ENCODE peak calls at places on chromosomes 13 and 19, in four cellular contexts. One of them, this sample, is unnamed.

GRCh38 chr13:33284916-33285315 is 639 bp downstream of the STARD13 start:
- DNase-seq in GM12878: no peak
- DNase-seq in K562: no peak
- DNase-seq in H1: no peak
- DNase-seq in this sample: no peak

GRCh38 chr13:75715598-75716523 is 79.7 kb downstream of the LMO7 start:
- DNase-seq in GM12878: peak
- DNase-seq in K562: no peak
- DNase-seq in H1: no peak
- DNase-seq in this sample: no peak

GRCh38 chr13:112859817-112860190 is 109.2 kb upstream of the MCF2L start:
- DNase-seq in GM12878: no peak
- DNase-seq in K562: no peak
- DNase-seq in H1: no peak
- DNase-seq in this sample: peak

GRCh38 chr19:15429825-15430467 is 11.2 kb upstream of the AKAP8L start:
- DNase-seq in GM12878: no peak
- DNase-seq in K562: no peak
- DNase-seq in H1: no peak
- DNase-seq in this sample: no peak

GRCh38 chr19:12574036-12574435 is 22.8 kb upstream of the ZNF564 start:
- DNase-seq in GM12878: peak
- DNase-seq in K562: no peak
- DNase-seq in H1: no peak
- DNase-seq in this sample: no peak

GRCh38 chr19:6229951-6230712 is 49.6 kb downstream of the MLLT1 start:
- DNase-seq in GM12878: no peak
- DNase-seq in K562: no peak
- DNase-seq in H1: no peak
- DNase-seq in this sample: no peak

GRCh38 chr19:39093761-39094160 is 9.6 kb downstream of the ACP7 start:
- DNase-seq in GM12878: no peak
- DNase-seq in K562: no peak
- DNase-seq in H1: no peak
- DNase-seq in this sample: no peak

GRCh38 chr19:8592231-8593009 is 15.2 kb upstream of the MYO1F start:
- DNase-seq in GM12878: no peak
- DNase-seq in K562: peak
- DNase-seq in H1: peak
- DNase-seq in this sample: peak

GRCh38 chr13:110319774-110320509 is 12.9 kb downstream of the COL4A2 start:
- DNase-seq in GM12878: no peak
- DNase-seq in K562: no peak
- DNase-seq in H1: no peak
- DNase-seq in this sample: no peak

GRCh38 chr19:47390533-47391488 is 28.5 kb downstream of the MEIS3 start:
- DNase-seq in GM12878: no peak
- DNase-seq in K562: no peak
- DNase-seq in H1: no peak
- DNase-seq in this sample: no peak
- H3K27ac ChIP-seq in GM12878: no peak
- H3K27ac ChIP-seq in K562: no peak
- H3K27ac ChIP-seq in H1: no peak
- H3K27ac ChIP-seq in this sample: no peak

DNA sequence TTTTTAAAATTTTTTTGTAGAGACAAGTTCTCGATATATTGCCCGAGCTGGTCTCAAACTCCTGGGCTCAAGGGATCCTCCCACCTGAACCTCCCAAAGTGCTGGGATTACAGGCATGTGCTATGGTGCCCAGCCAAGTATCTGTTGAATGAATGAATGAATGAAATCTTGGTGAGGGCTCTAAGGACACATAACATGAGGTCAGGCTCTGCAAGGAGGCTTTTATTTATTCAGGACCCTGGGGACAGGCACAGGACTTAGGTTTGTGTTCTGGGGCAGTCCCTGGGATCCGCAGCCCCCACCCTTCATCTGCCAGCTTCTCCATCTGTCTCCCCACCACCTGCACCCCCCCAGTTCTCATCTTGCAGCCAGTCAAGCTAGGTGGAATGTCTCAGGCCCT is 4.6 kb downstream of the PTGIR start:
- DNase-seq in GM12878: no peak
- DNase-seq in K562: no peak
- DNase-seq in H1: no peak
- DNase-seq in this sample: no peak
- H3K9ac ChIP-seq in GM12878: peak
- H3K9ac ChIP-seq in K562: no peak
- H3K9ac ChIP-seq in H1: no peak
- H3K9ac ChIP-seq in this sample: no peak

GRCh38 chr13:97241761-97242160 is 19.6 kb downstream of the MBNL2 start:
- DNase-seq in GM12878: no peak
- DNase-seq in K562: no peak
- DNase-seq in H1: no peak
- DNase-seq in this sample: no peak

GRCh38 chr13:97239943-97240788 is 18.0 kb downstream of the MBNL2 start:
- DNase-seq in GM12878: no peak
- DNase-seq in K562: no peak
- DNase-seq in H1: no peak
- DNase-seq in this sample: no peak

GRCh38 chr13:97239306-97239705 is 17.2 kb downstream of the MBNL2 start:
- DNase-seq in GM12878: no peak
- DNase-seq in K562: no peak
- DNase-seq in H1: no peak
- DNase-seq in this sample: no peak

GRCh38 chr13:97242755-97243497 is 20.8 kb downstream of the MBNL2 start:
- DNase-seq in GM12878: no peak
- DNase-seq in K562: no peak
- DNase-seq in H1: no peak
- DNase-seq in this sample: no peak

DNA sequence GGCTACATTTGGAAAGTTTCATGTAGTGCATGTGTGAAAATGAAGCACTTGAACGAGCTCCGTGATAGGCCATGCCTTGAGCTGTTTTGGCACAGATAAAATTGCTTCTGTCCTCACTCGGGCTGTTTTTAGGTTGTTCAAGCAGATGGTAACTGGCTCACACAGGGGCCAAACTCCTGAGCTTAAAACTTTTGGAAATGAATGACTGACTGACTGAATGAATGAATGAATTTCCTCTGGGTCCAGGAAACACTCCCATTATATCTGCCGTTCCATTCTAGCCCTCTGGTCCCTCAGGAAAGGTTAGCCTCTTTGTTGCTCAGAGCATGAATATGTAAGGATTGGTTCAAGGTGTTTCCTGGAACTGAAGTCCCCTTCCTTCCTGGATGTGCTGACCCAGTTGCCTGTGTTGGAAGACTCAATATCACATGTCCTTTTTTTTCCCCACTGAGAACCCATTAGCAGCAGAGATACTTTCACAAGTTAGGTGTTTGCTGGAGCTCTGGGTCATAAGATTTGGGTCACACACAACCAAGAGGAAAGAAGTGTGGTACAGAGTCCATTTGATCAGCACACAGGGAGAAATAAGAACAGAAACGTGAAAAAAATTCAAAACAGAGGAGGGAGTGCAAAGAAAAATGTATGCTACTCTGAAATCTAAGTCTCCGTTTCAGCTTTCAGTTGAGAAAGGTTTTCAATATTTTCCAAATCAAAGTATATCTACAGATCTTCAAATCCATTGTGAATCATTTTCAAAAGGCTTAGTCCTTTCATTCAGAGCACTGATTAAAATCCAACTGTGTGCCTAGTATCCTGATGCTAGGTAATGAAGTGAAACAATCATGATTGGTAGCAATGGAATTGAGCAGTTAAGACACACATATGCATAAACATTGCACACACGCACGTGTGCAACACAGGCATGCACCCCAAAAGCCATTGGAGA is 18.9 kb downstream of the MBNL2 start:
- DNase-seq in GM12878: no peak
- DNase-seq in K562: no peak
- DNase-seq in H1: no peak
- DNase-seq in this sample: no peak
- TF ChIP-seq NRF1 in GM12878: no peak
- TF ChIP-seq NRF1 in K562: no peak
- TF ChIP-seq NRF1 in H1: no peak
- TF ChIP-seq NRF1 in this sample: no peak

GRCh38 chr13:106259928-106260327 is 275.5 kb downstream of the EFNB2 start:
- DNase-seq in GM12878: no peak
- DNase-seq in K562: no peak
- DNase-seq in H1: no peak
- DNase-seq in this sample: no peak

GRCh38 chr13:106262886-106263285 is 272.6 kb downstream of the EFNB2 start:
- DNase-seq in GM12878: no peak
- DNase-seq in K562: no peak
- DNase-seq in H1: no peak
- DNase-seq in this sample: no peak

GRCh38 chr13:106263801-106264200 is 271.7 kb downstream of the EFNB2 start:
- DNase-seq in GM12878: no peak
- DNase-seq in K562: no peak
- DNase-seq in H1: no peak
- DNase-seq in this sample: no peak

GRCh38 chr13:106260352-106260751 is 275.1 kb downstream of the EFNB2 start:
- DNase-seq in GM12878: no peak
- DNase-seq in K562: no peak
- DNase-seq in H1: no peak
- DNase-seq in this sample: no peak

DNA sequence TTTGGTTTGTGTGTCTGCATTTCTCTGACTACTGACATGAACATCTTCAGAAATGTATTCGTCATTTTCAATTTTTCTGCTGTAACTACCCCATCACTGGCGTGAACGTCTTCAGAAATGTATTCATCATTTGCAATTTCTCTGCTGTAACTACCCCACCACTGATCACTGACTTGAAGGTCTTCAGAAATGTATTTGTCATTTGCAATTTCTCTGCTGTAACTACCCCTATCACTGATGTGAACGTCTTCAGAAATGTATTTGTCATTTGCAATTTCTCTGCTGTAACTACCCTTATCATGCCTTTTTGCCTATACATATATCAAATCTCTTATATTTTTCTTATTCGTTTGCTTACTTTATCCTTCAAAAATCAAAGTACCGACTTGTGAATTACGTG is 274.0 kb downstream of the EFNB2 start:
- DNase-seq in GM12878: no peak
- DNase-seq in K562: no peak
- DNase-seq in H1: no peak
- DNase-seq in this sample: no peak
- H3K27ac ChIP-seq in GM12878: no peak
- H3K27ac ChIP-seq in K562: no peak
- H3K27ac ChIP-seq in H1: no peak
- H3K27ac ChIP-seq in this sample: no peak

This sample was measured in SK-N-SH.